ENCODE peak calls at places on chromosomes 4 and X, in four cellular contexts. D is NCI-H2081 treated with DMSO at 0.1 percent for 48 hours; O is mesendoderm; S is T-helper 2 cell treated with Interferon-gamma antibody and Interleukin-4, amounts not matched to agents 5 μg/mL and 100 μg/mL, for 36 hours. H is an unnamed sample.

GRCh38 chr4:53705151-53705764 is 114.0 kb upstream of the LNX1 start:
- DNase-seq in S (no peak), D (no peak), O (no peak), H (no peak)

GRCh38 chr4:71639380-71639779 is 144.5 kb downstream of the GC start:
- DNase-seq in S (no peak), O (peak; percentile 67), D (no peak), H (no peak)

GRCh38 chr4:142875117-142875516 is 29.0 kb upstream of the INPP4B start:
- DNase-seq in S (no peak), O (peak; percentile 45), D (no peak), H (no peak)

GRCh38 chrX:68847172-68847571 is 18.4 kb downstream of the EFNB1 start:
- DNase-seq in D (no peak), S (no peak), O (no peak), H (no peak)

GRCh38 chr4:13541720-13542576 is 2.4 kb downstream of the NKX3-2 start:
- DNase-seq in S (no peak), O (peak; percentile 87), D (no peak), H (no peak)

GRCh38 chrX:30067677-30068076 is 147.7 kb upstream of the MAGEB2 start:
- DNase-seq in D (no peak), S (no peak), O (no peak), H (no peak)

GRCh38 chr4:128528793-128529553 is 241.4 kb upstream of the PGRMC2 start:
- DNase-seq in D (no peak), O (peak; percentile 99), S (no peak), H (no peak)

GRCh38 chr4:37953620-37954325 is 6.4 kb upstream of the PTTG2 start:
- DNase-seq in S (no peak), O (peak; percentile 46), D (no peak), H (no peak)

GRCh38 chr4:185797018-185797417 is 15.0 kb downstream of the SORBS2 start:
- DNase-seq in D (no peak), O (no peak), S (no peak), H (no peak)

GRCh38 chr4:159400782-159401712 is 298.2 kb downstream of the RAPGEF2 start:
- DNase-seq in O (no peak), S (no peak), D (no peak), H (no peak)

GRCh38 chrX:132114607-132115006 is 13.2 kb downstream of the FRMD7 start:
- DNase-seq in O (no peak), D (no peak), S (no peak), H (no peak)

GRCh38 chr4:77043507-77044131 is 32.2 kb downstream of the CCNI start:
- DNase-seq in S (no peak), D (no peak), O (no peak), H (no peak)

GRCh38 chr4:154622598-154622997 is 10.1 kb upstream of the FGG start:
- DNase-seq in S (no peak), O (peak; percentile 61), D (no peak), H (no peak)

GRCh38 chrX:9336501-9336900 is 128.4 kb upstream of the TBL1X start:
- DNase-seq in O (no peak), S (peak; percentile 12), D (no peak), H (no peak)

GRCh38 chr4:100517864-100518341 is at the start of gene EMCN:
- DNase-seq in D (no peak), S (no peak), O (no peak), H (no peak)

GRCh38 chr4:183544109-183544508 is 39.3 kb downstream of the ING2 start:
- DNase-seq in O (peak; percentile 16), S (no peak), D (no peak), H (no peak)

GRCh38 chr4:111475001-111475400 is 670.3 kb upstream of the FAM241A start:
- DNase-seq in S (no peak), D (no peak), O (peak; percentile 81), H (no peak)

GRCh38 chr4:24816797-24817196 is 21.4 kb downstream of the SOD3 start:
- DNase-seq in O (no peak), S (no peak), D (no peak), H (no peak)

GRCh38 chrX:39850630-39851152 is 247.1 kb downstream of the BCOR start:
- DNase-seq in S (peak; percentile 27), O (peak; percentile 82), D (no peak), H (no peak)

GRCh38 chrX:150856101-150856500 is 42.4 kb downstream of the CD99L2 start:
- DNase-seq in O (no peak), S (no peak), D (no peak), H (no peak)

GRCh38 chrX:1103360-1103759 is 109.1 kb downstream of the CRLF2 start:
- DNase-seq in D (no peak), S (no peak), O (no peak), H (no peak)

GRCh38 chrX:133661962-133662839 is 246.9 kb upstream of the GPC4 start:
- DNase-seq in S (no peak), D (no peak), O (no peak), H (no peak)

GRCh38 chrX:108131471-108131870 is 39.9 kb downstream of the ATG4A start:
- DNase-seq in O (peak; percentile 11), D (no peak), S (no peak), H (no peak)

GRCh38 chr4:118265312-118266144 is 87.3 kb downstream of the PRSS12 start:
- DNase-seq in S (no peak), D (no peak), O (no peak), H (no peak)

GRCh38 chr4:139656614-139657486 is 8.8 kb upstream of the MGST2 start:
- DNase-seq in O (peak; percentile 89), S (peak; percentile 40), D (peak; percentile 44), H (peak; percentile 55)

GRCh38 chr4:83490876-83491450 is 6.1 kb upstream of the ABRAXAS1 start:
- DNase-seq in D (no peak), S (no peak), O (peak; percentile 36), H (no peak)

GRCh38 chr4:931194-931959 is 739 bp downstream of the GAK start:
- DNase-seq in S (no peak), O (no peak), D (no peak), H (peak; percentile 57)

GRCh38 chr4:69823481-69824186 is 36.3 kb downstream of the SULT1E1 start:
- DNase-seq in D (no peak), S (no peak), O (peak; percentile 53), H (no peak)

GRCh38 chr4:145183581-145183980 is 3.2 kb upstream of the OTUD4 start:
- DNase-seq in O (no peak), D (no peak), S (no peak), H (no peak)

GRCh38 chr4:35970366-35970960 is 273.9 kb downstream of the ARAP2 start:
- DNase-seq in O (no peak), S (peak; percentile 36), D (no peak), H (no peak)

GRCh38 chrX:99914676-99915075 is 495.4 kb downstream of the PCDH19 start:
- DNase-seq in S (no peak), O (no peak), D (peak; percentile 3), H (no peak)

GRCh38 chr4:187084696-187085095 is 361.0 kb upstream of the FAT1 start:
- DNase-seq in S (no peak), D (no peak), O (no peak), H (no peak)

GRCh38 chr4:6229671-6230501 is 29.5 kb upstream of the JAKMIP1 start:
- DNase-seq in S (no peak), O (no peak), D (no peak), H (no peak)

GRCh38 chr4:52665592-52665991 is 6.5 kb upstream of the USP46 start:
- DNase-seq in D (no peak), S (no peak), O (peak; percentile 43), H (no peak)

GRCh38 chr4:109721033-109721432 is 8.8 kb downstream of the PLA2G12A start:
- DNase-seq in S (no peak), D (no peak), O (no peak), H (no peak)

GRCh38 chr4:152939655-152940054 is 3.5 kb downstream of the FHDC1 start:
- DNase-seq in S (no peak), O (peak; percentile 52), D (no peak), H (no peak)

GRCh38 chrX:55135171-55135570 is 46.4 kb downstream of the PAGE2 start:
- DNase-seq in D (no peak), S (peak; percentile 3), O (peak; percentile 62), H (no peak)

GRCh38 chrX:13254076-13254785 is 65.6 kb downstream of the ATXN3L start:
- DNase-seq in O (peak; percentile 12), D (no peak), S (peak; percentile 6), H (no peak)

GRCh38 chr4:23768541-23768940 is 121.3 kb downstream of the PPARGC1A start:
- DNase-seq in O (no peak), S (no peak), D (no peak), H (no peak)